ENCODE peak calls at places on chromosomes 6 and 20, in six cellular contexts. One of them, this sample, is unnamed.
A peak's percentile ranks its signal among the peaks of the same experiment; 100 is the strongest.

GRCh38 chr20:62174021-62174804 is 8.6 kb upstream of the MTG2 start:
- DNase-seq in transverse colon: no peak
- DNase-seq in pancreas: no peak
- DNase-seq in upper lobe of left lung: no peak
- DNase-seq in cardiac fibroblast: no peak
- DNase-seq in fibroblast of pulmonary artery: no peak
- DNase-seq in this sample: no peak

GRCh38 chr20:3431109-3431508 is 23.6 kb upstream of the DNAAF9 start:
- DNase-seq in transverse colon: no peak
- DNase-seq in pancreas: no peak
- DNase-seq in upper lobe of left lung: no peak
- DNase-seq in cardiac fibroblast: no peak
- DNase-seq in fibroblast of pulmonary artery: no peak
- DNase-seq in this sample: no peak

GRCh38 chr6:75094614-75095321 is 111.1 kb downstream of the COL12A1 start:
- DNase-seq in transverse colon: no peak
- DNase-seq in pancreas: no peak
- DNase-seq in upper lobe of left lung: no peak
- DNase-seq in cardiac fibroblast: peak; percentile 77
- DNase-seq in fibroblast of pulmonary artery: peak; percentile 74
- DNase-seq in this sample: no peak

GRCh38 chr6:143878272-143878760 is 14.0 kb downstream of the ZC2HC1B start:
- DNase-seq in transverse colon: no peak
- DNase-seq in pancreas: no peak
- DNase-seq in upper lobe of left lung: no peak
- DNase-seq in cardiac fibroblast: peak; percentile 10
- DNase-seq in fibroblast of pulmonary artery: no peak
- DNase-seq in this sample: no peak

GRCh38 chr6:55276745-55277627 is 50.3 kb upstream of the GFRAL start:
- DNase-seq in transverse colon: no peak
- DNase-seq in pancreas: peak; percentile 14
- DNase-seq in upper lobe of left lung: no peak
- DNase-seq in cardiac fibroblast: peak; percentile 81
- DNase-seq in fibroblast of pulmonary artery: peak; percentile 79
- DNase-seq in this sample: no peak

GRCh38 chr20:4135385-4136077 is 120.2 kb upstream of the RNF24 start:
- DNase-seq in transverse colon: peak; percentile 30
- DNase-seq in pancreas: peak; percentile 70
- DNase-seq in upper lobe of left lung: peak; percentile 21
- DNase-seq in cardiac fibroblast: peak; percentile 99
- DNase-seq in fibroblast of pulmonary artery: peak; percentile 98
- DNase-seq in this sample: no peak

GRCh38 chr20:63690898-63691710 is 5.3 kb upstream of the TNFRSF6B start:
- DNase-seq in transverse colon: no peak
- DNase-seq in pancreas: no peak
- DNase-seq in upper lobe of left lung: no peak
- DNase-seq in cardiac fibroblast: no peak
- DNase-seq in fibroblast of pulmonary artery: no peak
- DNase-seq in this sample: no peak

GRCh38 chr6:166381733-166382499 is 824 bp downstream of the MPC1 start:
- DNase-seq in transverse colon: peak; percentile 93
- DNase-seq in pancreas: peak; percentile 94
- DNase-seq in upper lobe of left lung: peak; percentile 92
- DNase-seq in cardiac fibroblast: peak; percentile 61
- DNase-seq in fibroblast of pulmonary artery: peak; percentile 52
- DNase-seq in this sample: peak; percentile 45

GRCh38 chr20:329851-330232 is 4.5 kb downstream of the SOX12 start:
- DNase-seq in transverse colon: peak; percentile 18
- DNase-seq in pancreas: no peak
- DNase-seq in upper lobe of left lung: no peak
- DNase-seq in cardiac fibroblast: no peak
- DNase-seq in fibroblast of pulmonary artery: no peak
- DNase-seq in this sample: no peak

GRCh38 chr20:44153636-44154043 is 33.3 kb downstream of the JPH2 start:
- DNase-seq in transverse colon: no peak
- DNase-seq in pancreas: no peak
- DNase-seq in upper lobe of left lung: no peak
- DNase-seq in cardiac fibroblast: peak; percentile 13
- DNase-seq in fibroblast of pulmonary artery: peak; percentile 43
- DNase-seq in this sample: no peak

GRCh38 chr20:13554706-13555105 is 84.0 kb downstream of the TASP1 start:
- DNase-seq in transverse colon: no peak
- DNase-seq in pancreas: no peak
- DNase-seq in upper lobe of left lung: no peak
- DNase-seq in cardiac fibroblast: peak; percentile 45
- DNase-seq in fibroblast of pulmonary artery: peak; percentile 14
- DNase-seq in this sample: no peak

GRCh38 chr6:90940812-90941481 is 354.1 kb upstream of the MAP3K7 start:
- DNase-seq in transverse colon: no peak
- DNase-seq in pancreas: no peak
- DNase-seq in upper lobe of left lung: no peak
- DNase-seq in cardiac fibroblast: peak; percentile 72
- DNase-seq in fibroblast of pulmonary artery: peak; percentile 78
- DNase-seq in this sample: no peak

GRCh38 chr6:137808191-137808590 is 58.9 kb upstream of the TNFAIP3 start:
- DNase-seq in transverse colon: no peak
- DNase-seq in pancreas: no peak
- DNase-seq in upper lobe of left lung: no peak
- DNase-seq in cardiac fibroblast: peak; percentile 94
- DNase-seq in fibroblast of pulmonary artery: peak; percentile 79
- DNase-seq in this sample: no peak

GRCh38 chr6:141165012-141165411 is 967.7 kb upstream of the GJE1 start:
- DNase-seq in transverse colon: no peak
- DNase-seq in pancreas: no peak
- DNase-seq in upper lobe of left lung: no peak
- DNase-seq in cardiac fibroblast: no peak
- DNase-seq in fibroblast of pulmonary artery: no peak
- DNase-seq in this sample: no peak

GRCh38 chr6:164640946-164641345 is 668.5 kb downstream of the C6orf118 start:
- DNase-seq in transverse colon: no peak
- DNase-seq in pancreas: no peak
- DNase-seq in upper lobe of left lung: no peak
- DNase-seq in cardiac fibroblast: no peak
- DNase-seq in fibroblast of pulmonary artery: no peak
- DNase-seq in this sample: no peak

GRCh38 chr20:50824137-50824536 is 29.3 kb downstream of the BCAS4 start:
- DNase-seq in transverse colon: no peak
- DNase-seq in pancreas: peak; percentile 47
- DNase-seq in upper lobe of left lung: peak; percentile 47
- DNase-seq in cardiac fibroblast: peak; percentile 90
- DNase-seq in fibroblast of pulmonary artery: peak; percentile 86
- DNase-seq in this sample: no peak

GRCh38 chr6:165403006-165403405 is 93.6 kb upstream of the C6orf118 start:
- DNase-seq in transverse colon: no peak
- DNase-seq in pancreas: no peak
- DNase-seq in upper lobe of left lung: no peak
- DNase-seq in cardiac fibroblast: no peak
- DNase-seq in fibroblast of pulmonary artery: no peak
- DNase-seq in this sample: no peak

GRCh38 chr6:135403584-135403983 is 94.0 kb downstream of the AHI1 start:
- DNase-seq in transverse colon: no peak
- DNase-seq in pancreas: no peak
- DNase-seq in upper lobe of left lung: no peak
- DNase-seq in cardiac fibroblast: no peak
- DNase-seq in fibroblast of pulmonary artery: no peak
- DNase-seq in this sample: no peak

GRCh38 chr6:122663981-122664380 is 53.8 kb downstream of the PKIB start:
- DNase-seq in transverse colon: no peak
- DNase-seq in pancreas: peak; percentile 50
- DNase-seq in upper lobe of left lung: no peak
- DNase-seq in cardiac fibroblast: no peak
- DNase-seq in fibroblast of pulmonary artery: no peak
- DNase-seq in this sample: no peak

GRCh38 chr20:50521709-50522674 is 11.8 kb downstream of the PTPN1 start:
- DNase-seq in transverse colon: no peak
- DNase-seq in pancreas: no peak
- DNase-seq in upper lobe of left lung: no peak
- DNase-seq in cardiac fibroblast: no peak
- DNase-seq in fibroblast of pulmonary artery: no peak
- DNase-seq in this sample: no peak

GRCh38 chr6:34182751-34183531 is 37.1 kb upstream of the GRM4 start:
- DNase-seq in transverse colon: peak; percentile 36
- DNase-seq in pancreas: no peak
- DNase-seq in upper lobe of left lung: peak; percentile 50
- DNase-seq in cardiac fibroblast: no peak
- DNase-seq in fibroblast of pulmonary artery: no peak
- DNase-seq in this sample: no peak

GRCh38 chr6:40932366-40932765 is 106.7 kb downstream of the UNC5CL start:
- DNase-seq in transverse colon: no peak
- DNase-seq in pancreas: no peak
- DNase-seq in upper lobe of left lung: no peak
- DNase-seq in cardiac fibroblast: no peak
- DNase-seq in fibroblast of pulmonary artery: no peak
- DNase-seq in this sample: no peak

GRCh38 chr6:160198577-160199211 is 59.9 kb downstream of the SLC22A2 start:
- DNase-seq in transverse colon: peak; percentile 24
- DNase-seq in pancreas: no peak
- DNase-seq in upper lobe of left lung: no peak
- DNase-seq in cardiac fibroblast: peak; percentile 32
- DNase-seq in fibroblast of pulmonary artery: peak; percentile 40
- DNase-seq in this sample: no peak

GRCh38 chr6:126786262-126786661 is 332.2 kb upstream of the RSPO3 start:
- DNase-seq in transverse colon: no peak
- DNase-seq in pancreas: no peak
- DNase-seq in upper lobe of left lung: no peak
- DNase-seq in cardiac fibroblast: peak; percentile 18
- DNase-seq in fibroblast of pulmonary artery: peak; percentile 7
- DNase-seq in this sample: no peak

GRCh38 chr20:47113362-47114118 is 218.9 kb downstream of the EYA2 start:
- DNase-seq in transverse colon: no peak
- DNase-seq in pancreas: no peak
- DNase-seq in upper lobe of left lung: no peak
- DNase-seq in cardiac fibroblast: peak; percentile 48
- DNase-seq in fibroblast of pulmonary artery: no peak
- DNase-seq in this sample: no peak

DNA sequence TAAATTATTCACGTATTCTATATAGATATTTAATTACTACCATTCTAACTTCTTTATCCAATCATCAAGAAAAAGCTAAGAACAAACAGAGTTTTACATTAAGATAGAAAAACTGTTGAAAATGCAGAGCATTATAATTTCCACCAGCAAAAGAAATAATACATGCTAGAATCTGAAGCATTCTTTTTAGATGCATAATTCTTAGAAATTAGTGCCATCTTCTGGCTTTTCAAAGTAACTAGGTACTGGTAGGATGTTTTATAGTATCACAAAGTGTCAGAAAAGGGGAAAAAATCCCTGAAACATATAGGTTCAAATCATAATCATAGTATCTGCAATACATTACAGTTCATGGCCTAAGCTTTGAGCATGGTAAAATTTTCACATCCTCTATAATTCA is 178.9 kb downstream of the PHF3 start:
- DNase-seq in transverse colon: no peak
- DNase-seq in pancreas: no peak
- DNase-seq in upper lobe of left lung: no peak
- DNase-seq in cardiac fibroblast: peak; percentile 31
- DNase-seq in fibroblast of pulmonary artery: peak; percentile 15
- DNase-seq in this sample: no peak
- TF ChIP-seq CTCF in transverse colon: no peak
- TF ChIP-seq CTCF in pancreas: no peak
- TF ChIP-seq CTCF in upper lobe of left lung: no peak
- TF ChIP-seq CTCF in cardiac fibroblast: no peak
- TF ChIP-seq CTCF in fibroblast of pulmonary artery: no peak
- TF ChIP-seq CTCF in this sample: no peak

GRCh38 chr6:81570673-81571072 is 181.8 kb downstream of the TENT5A start:
- DNase-seq in transverse colon: no peak
- DNase-seq in pancreas: no peak
- DNase-seq in upper lobe of left lung: no peak
- DNase-seq in cardiac fibroblast: no peak
- DNase-seq in fibroblast of pulmonary artery: no peak
- DNase-seq in this sample: no peak
- TF ChIP-seq CTCF in transverse colon: no peak
- TF ChIP-seq CTCF in pancreas: no peak
- TF ChIP-seq CTCF in upper lobe of left lung: no peak
- TF ChIP-seq CTCF in cardiac fibroblast: no peak
- TF ChIP-seq CTCF in fibroblast of pulmonary artery: no peak
- TF ChIP-seq CTCF in this sample: no peak

GRCh38 chr6:99613398-99613704 is 6.7 kb downstream of the PRDM13 start:
- DNase-seq in transverse colon: peak; percentile 38
- DNase-seq in pancreas: no peak
- DNase-seq in upper lobe of left lung: no peak
- DNase-seq in cardiac fibroblast: peak; percentile 31
- DNase-seq in fibroblast of pulmonary artery: peak; percentile 35
- DNase-seq in this sample: peak; percentile 74
- TF ChIP-seq CTCF in transverse colon: peak; percentile 33
- TF ChIP-seq CTCF in pancreas: no peak
- TF ChIP-seq CTCF in upper lobe of left lung: peak; percentile 29
- TF ChIP-seq CTCF in cardiac fibroblast: peak; percentile 24
- TF ChIP-seq CTCF in fibroblast of pulmonary artery: peak; percentile 32
- TF ChIP-seq CTCF in this sample: peak; percentile 49

DNA sequence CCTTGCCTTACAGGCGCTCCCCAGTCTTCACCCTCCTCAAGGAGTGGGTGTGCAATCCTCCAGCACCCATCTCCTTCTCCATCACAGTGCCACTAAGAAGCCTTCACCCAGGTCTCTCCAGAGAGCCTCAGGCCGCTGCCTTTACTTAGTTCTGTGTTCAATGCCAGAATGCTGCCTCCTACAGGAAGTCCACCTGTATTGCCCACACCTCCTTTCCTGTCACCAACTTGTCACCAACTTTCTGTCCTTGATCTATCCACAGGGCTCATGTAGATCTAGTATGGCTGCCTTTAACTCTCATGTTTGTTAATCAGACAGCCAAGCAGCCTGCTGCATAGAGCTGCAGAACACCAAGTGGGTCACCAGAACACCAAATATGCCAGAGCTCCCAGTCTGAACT is 546 bp upstream of the LST1 start:
- DNase-seq in transverse colon: no peak
- DNase-seq in pancreas: no peak
- DNase-seq in upper lobe of left lung: no peak
- DNase-seq in cardiac fibroblast: no peak
- DNase-seq in fibroblast of pulmonary artery: no peak
- DNase-seq in this sample: no peak
- TF ChIP-seq CTCF in transverse colon: no peak
- TF ChIP-seq CTCF in pancreas: no peak
- TF ChIP-seq CTCF in upper lobe of left lung: no peak
- TF ChIP-seq CTCF in cardiac fibroblast: peak; percentile 43
- TF ChIP-seq CTCF in fibroblast of pulmonary artery: peak; percentile 20
- TF ChIP-seq CTCF in this sample: peak; percentile 43

GRCh38 chr6:36138667-36139066 is 8.4 kb downstream of the MAPK13 start:
- DNase-seq in transverse colon: no peak
- DNase-seq in pancreas: no peak
- DNase-seq in upper lobe of left lung: no peak
- DNase-seq in cardiac fibroblast: no peak
- DNase-seq in fibroblast of pulmonary artery: no peak
- DNase-seq in this sample: no peak

GRCh38 chr6:36141091-36141490 is 10.8 kb downstream of the MAPK13 start:
- DNase-seq in transverse colon: no peak
- DNase-seq in pancreas: no peak
- DNase-seq in upper lobe of left lung: no peak
- DNase-seq in cardiac fibroblast: no peak
- DNase-seq in fibroblast of pulmonary artery: no peak
- DNase-seq in this sample: no peak

GRCh38 chr6:36141961-36142360 is 11.6 kb downstream of the MAPK13 start:
- DNase-seq in transverse colon: no peak
- DNase-seq in pancreas: no peak
- DNase-seq in upper lobe of left lung: no peak
- DNase-seq in cardiac fibroblast: no peak
- DNase-seq in fibroblast of pulmonary artery: no peak
- DNase-seq in this sample: no peak

GRCh38 chr6:36139991-36140710 is 9.8 kb downstream of the MAPK13 start:
- DNase-seq in transverse colon: no peak
- DNase-seq in pancreas: no peak
- DNase-seq in upper lobe of left lung: no peak
- DNase-seq in cardiac fibroblast: no peak
- DNase-seq in fibroblast of pulmonary artery: no peak
- DNase-seq in this sample: no peak

GRCh38 chr6:36139431-36139830 is 9.1 kb downstream of the MAPK13 start:
- DNase-seq in transverse colon: no peak
- DNase-seq in pancreas: no peak
- DNase-seq in upper lobe of left lung: no peak
- DNase-seq in cardiac fibroblast: peak; percentile 17
- DNase-seq in fibroblast of pulmonary artery: peak; percentile 43
- DNase-seq in this sample: peak; percentile 56
- TF ChIP-seq CTCF in transverse colon: no peak
- TF ChIP-seq CTCF in pancreas: no peak
- TF ChIP-seq CTCF in upper lobe of left lung: no peak
- TF ChIP-seq CTCF in cardiac fibroblast: peak; percentile 21
- TF ChIP-seq CTCF in fibroblast of pulmonary artery: peak; percentile 37
- TF ChIP-seq CTCF in this sample: no peak